ENCODE peak calls at places on chromosomes 5 and 9, in seven cellular contexts. Q is thyroid gland, I is natural killer cell, D is heart left ventricle, R is cardiac muscle cell, S is GM12865, B is fibroblast of lung. O is an unnamed sample.

GRCh38 chr5:83475540-83476469 is 4.3 kb downstream of the VCAN start:
- DNase-seq in Q (no peak), I (no peak), D (no peak), R (peak), S (no peak), B (peak), O (peak)

GRCh38 chr5:173324115-173325001 is 3.9 kb downstream of the STC2 start:
- DNase-seq in Q (peak), I (no peak), D (peak), R (peak), S (peak), B (peak), O (peak)

GRCh38 chr9:36031774-36032565 is 4.7 kb upstream of the RECK start:
- DNase-seq in Q (no peak), I (no peak), D (no peak), R (no peak), S (no peak), B (no peak), O (no peak)

GRCh38 chr5:143374496-143375217 is 28.8 kb downstream of the NR3C1 start:
- DNase-seq in Q (no peak), I (no peak), D (no peak), R (no peak), S (peak), B (no peak), O (no peak)

GRCh38 chr5:126676195-126676624 is 75.5 kb downstream of the PHAX start:
- DNase-seq in Q (peak), I (peak), D (no peak), R (peak), S (peak), B (peak), O (peak)

GRCh38 chr5:122150128-122150685 is 20.9 kb downstream of the ZNF474 start:
- DNase-seq in Q (no peak), I (no peak), D (no peak), R (no peak), S (no peak), B (peak), O (peak)

GRCh38 chr9:133981958-133982681 is 10.0 kb downstream of the VAV2 start:
- DNase-seq in Q (no peak), I (no peak), D (peak), R (no peak), S (no peak), B (no peak), O (no peak)

GRCh38 chr5:131303537-131303936 is 39.7 kb downstream of the CDC42SE2 start:
- DNase-seq in Q (no peak), I (no peak), D (no peak), R (peak), S (no peak), B (peak), O (peak)

GRCh38 chr9:136439550-136440408 is at the start of gene INPP5E:
- DNase-seq in Q (peak), I (peak), D (peak), R (peak), S (peak), B (peak), O (peak)

GRCh38 chr5:126628102-126628501 is 27.4 kb downstream of the PHAX start:
- DNase-seq in Q (no peak), I (no peak), D (no peak), R (no peak), S (no peak), B (no peak), O (no peak)

GRCh38 chr9:13023498-13023897 is 248.7 kb downstream of the LURAP1L start:
- DNase-seq in Q (no peak), I (no peak), D (no peak), R (no peak), S (no peak), B (peak), O (peak)

GRCh38 chr9:124676159-124676551 is 95.0 kb downstream of the NR6A1 start:
- DNase-seq in Q (peak), I (no peak), D (no peak), R (peak), S (no peak), B (peak), O (no peak)

GRCh38 chr9:135275163-135275925 is 187.9 kb downstream of the OLFM1 start:
- DNase-seq in Q (peak), I (no peak), D (no peak), R (no peak), S (no peak), B (no peak), O (no peak)

GRCh38 chr5:163172540-163173337 is 264.7 kb upstream of the CCNG1 start:
- DNase-seq in Q (no peak), I (no peak), D (no peak), R (no peak), S (no peak), B (no peak), O (no peak)

GRCh38 chr9:113431181-113431580 is 20.6 kb downstream of the C9orf43 start:
- DNase-seq in Q (no peak), I (no peak), D (no peak), R (no peak), S (no peak), B (no peak), O (no peak)

GRCh38 chr9:16824545-16825041 is 45.9 kb downstream of the BNC2 start:
- DNase-seq in Q (no peak), I (no peak), D (no peak), R (peak), S (peak), B (peak), O (peak)

GRCh38 chr5:66987126-66987525 is 209.5 kb downstream of the CD180 start:
- DNase-seq in Q (no peak), I (no peak), D (no peak), R (peak), S (no peak), B (peak), O (peak)

GRCh38 chr5:122779451-122779850 is 4.6 kb downstream of the SNX2 start:
- DNase-seq in Q (no peak), I (no peak), D (no peak), R (peak), S (no peak), B (peak), O (no peak)

GRCh38 chr5:180332051-180332517 is 21.1 kb downstream of the GFPT2 start:
- DNase-seq in Q (no peak), I (no peak), D (peak), R (peak), S (no peak), B (peak), O (no peak)

GRCh38 chr5:41875121-41875520 is 4.9 kb upstream of the OXCT1 start:
- DNase-seq in Q (no peak), I (no peak), D (no peak), R (no peak), S (no peak), B (no peak), O (no peak)

GRCh38 chr9:121156263-121156731 is 45.4 kb downstream of the RAB14 start:
- DNase-seq in Q (no peak), I (no peak), D (no peak), R (peak), S (peak), B (peak), O (peak)

GRCh38 chr5:112419596-112420110 is 576 bp upstream of the EPB41L4A start:
- DNase-seq in Q (peak), I (peak), D (peak), R (peak), S (peak), B (peak), O (peak)

GRCh38 chr5:95646569-95647330 is at the start of gene RFESD:
- DNase-seq in Q (peak), I (peak), D (peak), R (peak), S (peak), B (peak), O (peak)

GRCh38 chr5:74641778-74642542 is 1.4 kb upstream of the ENC1 start:
- DNase-seq in Q (peak), I (no peak), D (no peak), R (peak), S (peak), B (peak), O (peak)
- TF ChIP-seq CTCF in Q (peak), I (peak), D (peak), R (peak), S (peak), B (peak), O (peak)

DNA sequence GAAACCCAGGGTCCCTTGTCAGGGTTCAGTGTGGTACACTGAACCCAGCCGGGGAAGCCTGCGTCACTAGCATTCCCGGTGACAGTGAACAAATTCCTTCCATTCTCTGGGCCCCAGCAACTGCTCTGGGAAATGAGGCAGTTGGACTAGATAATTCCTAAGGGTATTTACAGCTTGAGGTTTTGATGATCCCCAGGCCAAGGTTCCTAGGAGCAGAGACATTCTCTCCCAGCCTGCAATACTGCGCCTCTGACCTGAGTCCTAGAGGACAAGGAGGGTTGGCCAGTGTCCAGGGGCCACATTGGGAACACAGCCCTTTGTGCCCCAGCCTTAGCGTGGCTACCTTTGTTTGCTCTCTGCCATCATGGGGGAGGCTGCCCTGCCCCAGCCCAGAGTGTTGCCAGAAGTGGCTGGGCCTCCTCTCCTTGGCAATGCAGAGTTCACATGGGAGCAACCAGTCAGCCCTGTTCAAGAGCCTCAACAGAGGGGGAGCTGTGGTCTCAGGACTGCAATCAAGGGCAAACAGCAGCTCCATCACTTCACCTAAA is 178.2 kb downstream of the SEC61B start:
- DNase-seq in Q (no peak), I (no peak), D (peak), R (no peak), S (no peak), B (no peak), O (peak)
- TF ChIP-seq CTCF in Q (no peak), I (no peak), D (no peak), R (no peak), S (no peak), B (no peak), O (peak)

DNA sequence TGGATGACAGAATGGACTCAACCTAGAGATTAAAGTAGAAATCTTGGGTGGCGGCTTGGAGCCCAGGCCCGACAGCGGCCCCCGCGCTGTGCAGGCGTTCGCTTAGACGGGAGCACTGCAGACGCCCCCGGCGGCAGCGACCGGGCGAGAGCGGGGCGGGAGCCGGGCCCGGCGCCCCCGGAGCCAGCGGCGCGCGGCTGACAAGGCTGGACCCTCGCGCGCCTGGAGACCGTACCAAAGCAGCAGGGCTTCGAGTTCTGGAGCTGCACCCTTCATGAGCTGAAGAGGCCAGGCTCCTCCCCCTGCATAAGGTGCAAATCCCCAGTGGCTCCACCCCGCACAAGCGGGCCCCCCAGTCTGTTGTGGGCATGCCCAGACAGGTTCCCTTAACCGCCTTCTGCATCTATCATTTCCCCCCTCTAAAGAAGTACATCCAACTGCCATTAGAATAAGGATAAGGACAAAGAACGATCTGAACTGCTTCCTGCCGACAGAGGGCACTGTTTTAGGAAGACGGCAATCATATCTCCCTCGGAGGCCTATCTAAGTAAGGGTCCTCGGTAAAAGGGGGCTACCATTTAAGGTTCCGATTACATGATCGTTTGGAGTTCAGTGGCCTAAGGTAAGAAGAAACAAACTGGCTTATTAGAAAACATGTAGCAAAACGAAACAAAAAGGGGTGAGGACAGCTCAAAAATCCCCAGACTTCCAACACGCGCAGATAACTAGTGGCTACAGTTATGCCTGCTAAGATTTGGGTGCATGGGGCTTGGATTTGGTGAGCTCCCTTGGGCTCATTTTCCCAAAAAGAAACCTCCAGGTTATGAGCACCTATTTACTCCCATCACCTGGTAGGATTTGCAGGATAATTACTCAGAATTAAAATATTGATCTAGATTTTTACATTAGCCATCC is 66.3 kb downstream of the RGMB start:
- DNase-seq in Q (peak), I (no peak), D (no peak), R (peak), S (no peak), B (peak), O (peak)
- TF ChIP-seq CTCF in Q (no peak), I (peak), D (peak), R (peak), S (no peak), B (no peak), O (peak)

GRCh38 chr5:14086261-14086660 is 56.9 kb upstream of the TRIO start:
- DNase-seq in Q (no peak), I (no peak), D (no peak), R (peak), S (no peak), B (peak), O (peak)

GRCh38 chr5:14081791-14082190 is 61.4 kb upstream of the TRIO start:
- DNase-seq in Q (no peak), I (no peak), D (no peak), R (peak), S (no peak), B (peak), O (no peak)

GRCh38 chr5:14082523-14082922 is 60.6 kb upstream of the TRIO start:
- DNase-seq in Q (no peak), I (no peak), D (no peak), R (no peak), S (no peak), B (no peak), O (no peak)

GRCh38 chr5:14078716-14079115 is 64.4 kb upstream of the TRIO start:
- DNase-seq in Q (no peak), I (no peak), D (no peak), R (no peak), S (no peak), B (no peak), O (no peak)

GRCh38 chr5:14082973-14083372 is 60.2 kb upstream of the TRIO start:
- DNase-seq in Q (no peak), I (no peak), D (no peak), R (no peak), S (no peak), B (no peak), O (no peak)
- TF ChIP-seq CTCF in Q (no peak), I (no peak), D (no peak), R (no peak), S (no peak), B (no peak), O (no peak)

O was measured in choroid plexus epithelial cell.